ENCODE peak calls at places on chromosomes 4 and X, in four cellular contexts. K is K562, R is GM12878, O is HepG2. G is an unnamed sample.

GRCh38 chr4:992297-993110 is 700 bp downstream of the SLC26A1 start:
- DNase-seq in K (peak; percentile 84), R (no peak), O (peak; percentile 98), G (no peak)

GRCh38 chrX:92247076-92247475 is 467.9 kb downstream of the PCDH11X start:
- DNase-seq in K (no peak), O (no peak), R (no peak), G (no peak)

GRCh38 chr4:104345598-104346242 is 149.0 kb downstream of the CXXC4 start:
- DNase-seq in K (no peak), R (no peak), O (no peak), G (no peak)

GRCh38 chr4:151409470-151410313 is 716 bp downstream of the FHIP1A start:
- DNase-seq in R (no peak), K (no peak), O (peak; percentile 79), G (peak; percentile 74)

GRCh38 chrX:69614896-69615295 is 1.0 kb upstream of the EDA start:
- DNase-seq in O (no peak), R (no peak), K (no peak), G (no peak)

GRCh38 chr4:147960971-147961370 is 229.1 kb downstream of the ARHGAP10 start:
- DNase-seq in R (no peak), O (no peak), K (no peak), G (no peak)

GRCh38 chrX:52217494-52218160 is 32.9 kb downstream of the MAGED4 start:
- DNase-seq in R (no peak), K (no peak), O (peak; percentile 2), G (peak; percentile 54)

GRCh38 chr4:114598191-114599121 is at the start of gene UGT8:
- DNase-seq in K (peak; percentile 52), O (no peak), R (no peak), G (peak; percentile 88)

GRCh38 chrX:30302957-30303356 is 6.2 kb downstream of the NR0B1 start:
- DNase-seq in O (no peak), R (no peak), K (no peak), G (no peak)

GRCh38 chr4:1479454-1479853 is 73.2 kb upstream of the NKX1-1 start:
- DNase-seq in R (no peak), K (no peak), O (no peak), G (no peak)

GRCh38 chr4:98653006-98653405 is 5.4 kb downstream of the TSPAN5 start:
- DNase-seq in R (no peak), O (no peak), K (no peak), G (no peak)

GRCh38 chrX:103475381-103475780 is 43.9 kb downstream of the RAB40A start:
- DNase-seq in O (no peak), R (no peak), K (no peak), G (no peak)

GRCh38 chrX:118528089-118528753 is 32.6 kb downstream of the DOCK11 start:
- DNase-seq in O (no peak), R (peak; percentile 47), K (no peak), G (no peak)

GRCh38 chr4:41949531-41949930 is 14.3 kb downstream of the TMEM33 start:
- DNase-seq in O (no peak), K (no peak), R (no peak), G (no peak)

GRCh38 chrX:1477801-1478458 is 25.2 kb upstream of the ASMTL start:
- DNase-seq in O (no peak), K (peak; percentile 17), R (no peak), G (no peak)

GRCh38 chr4:82372874-82373815 is 646 bp downstream of the HNRNPD start:
- DNase-seq in O (peak; percentile 69), K (peak; percentile 84), R (peak; percentile 32), G (peak; percentile 87)

GRCh38 chrX:68440940-68441339 is 7.6 kb upstream of the OPHN1 start:
- DNase-seq in O (peak; percentile 12), R (no peak), K (peak; percentile 20), G (no peak)

GRCh38 chr4:110005461-110006056 is 92.9 kb downstream of the EGF start:
- DNase-seq in K (peak; percentile 57), R (peak; percentile 43), O (peak; percentile 60), G (peak; percentile 82)

GRCh38 chrX:63657821-63658220 is 127.2 kb downstream of the ARHGEF9 start:
- DNase-seq in R (no peak), O (no peak), K (no peak), G (no peak)

GRCh38 chr4:10478621-10479020 is 21.4 kb upstream of the ZNF518B start:
- DNase-seq in O (no peak), K (no peak), R (no peak), G (no peak)

GRCh38 chr4:10480616-10481015 is 23.4 kb upstream of the ZNF518B start:
- DNase-seq in K (no peak), O (no peak), R (no peak), G (no peak)

DNA sequence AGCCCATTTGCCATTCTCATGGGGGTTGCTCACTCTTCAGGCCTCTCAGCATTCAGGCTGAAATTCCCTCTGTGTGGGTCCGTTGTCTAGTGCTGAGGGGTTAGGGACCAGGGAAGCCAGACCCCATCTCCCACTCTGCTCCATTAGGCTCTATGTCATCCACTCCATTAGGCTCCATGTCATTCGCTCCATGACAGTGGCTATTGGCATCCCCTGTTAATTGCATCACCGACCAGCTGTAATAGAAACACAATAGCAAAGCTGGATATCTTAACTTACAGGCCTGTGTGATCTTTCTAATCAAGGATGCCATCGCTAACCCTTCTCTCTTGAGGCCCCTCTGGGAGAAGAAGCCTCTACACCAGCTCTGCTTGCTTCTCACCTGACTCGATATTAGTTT is 25.7 kb upstream of the ZNF518B start:
- DNase-seq in O (no peak), R (no peak), K (no peak), G (no peak)
- H3K4me2 ChIP-seq in O (no peak overlapping the region), R (no peak overlapping the region), K (no peak overlapping the region), G (no peak overlapping the region)

GRCh38 chrX:129653181-129653984 is 1.4 kb downstream of the APLN start:
- DNase-seq in R (no peak), O (no peak), K (no peak), G (no peak)
- TF ChIP-seq POLR2AphosphoS5 in R (no peak), O (no peak), K (no peak), G (no peak)

DNA sequence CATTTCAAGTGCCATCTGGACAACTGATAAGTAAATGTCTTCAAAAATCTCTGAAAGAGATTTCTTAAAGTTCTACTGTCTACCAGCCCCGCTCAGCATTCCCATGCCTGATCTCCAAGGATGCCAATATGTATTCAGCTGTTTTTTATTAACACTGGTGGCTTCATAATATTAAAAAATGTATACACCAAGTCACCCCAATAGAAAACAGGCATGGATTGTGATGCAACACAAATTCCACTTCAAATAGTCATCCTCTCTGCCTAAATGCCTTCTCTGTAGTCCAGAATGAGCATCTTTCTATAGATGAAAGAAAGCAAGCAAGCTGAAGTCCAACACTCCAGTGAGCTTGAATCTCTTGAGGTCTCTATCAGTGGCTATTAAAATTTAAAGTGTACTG is 152.2 kb upstream of the PPARGC1A start:
- DNase-seq in O (no peak), R (no peak), K (no peak), G (no peak)
- TF ChIP-seq JUNB in O (no peak), R (no peak), K (no peak), G (no peak)

GRCh38 chrX:24395775-24396174 is 35.3 kb downstream of the SUPT20HL1 start:
- DNase-seq in O (peak; percentile 43), R (peak; percentile 51), K (peak; percentile 40), G (peak; percentile 75)

GRCh38 chrX:24396930-24397277 is 36.5 kb downstream of the SUPT20HL1 start:
- DNase-seq in O (no peak), K (no peak), R (no peak), G (no peak)

GRCh38 chrX:24396236-24396929 is 35.9 kb downstream of the SUPT20HL1 start:
- DNase-seq in O (no peak), K (no peak), R (no peak), G (no peak)

DNA sequence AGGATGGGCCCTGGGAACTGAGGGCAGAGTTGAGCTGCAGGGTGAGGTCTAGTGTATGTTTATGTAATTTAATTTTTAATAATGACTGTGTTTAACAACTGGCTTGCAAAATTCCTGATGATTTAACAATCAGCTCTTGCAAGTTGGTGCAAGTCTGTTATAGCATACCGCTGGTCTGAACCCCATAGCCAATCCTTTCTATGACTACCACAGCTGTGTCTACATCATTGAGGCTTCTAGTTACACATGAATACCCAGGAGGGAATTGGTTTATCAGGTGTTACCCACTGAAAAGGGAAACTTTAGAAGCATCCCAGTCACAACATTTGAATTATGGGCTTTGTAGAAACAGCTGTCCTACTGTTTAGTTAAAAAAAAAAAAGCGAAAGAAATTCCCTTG is 38.3 kb downstream of the SUPT20HL1 start:
- DNase-seq in K (no peak), O (no peak), R (no peak), G (no peak)
- H3K4me2 ChIP-seq in K (no peak overlapping the region), O (peak overlapping the region; percentile 12), R (no peak overlapping the region), G (no peak overlapping the region)